ENCODE peak calls at places on chromosomes 6 and 20, in four cellular contexts. Y, T, F and V are unnamed samples.
A peak's percentile ranks its signal among the peaks of the same experiment; 100 is the strongest.

GRCh38 chr20:12306107-12306506 is 388.4 kb downstream of the BTBD3 start:
- DNase-seq in T (no peak), F (no peak), Y (no peak), V (no peak)

GRCh38 chr20:11153819-11154218 is 480.0 kb upstream of the JAG1 start:
- DNase-seq in T (no peak), F (no peak), Y (peak; percentile 66), V (peak; percentile 66)

GRCh38 chr6:134173007-134173690 is 120.7 kb upstream of the SLC2A12 start:
- DNase-seq in Y (no peak), T (no peak), F (peak; percentile 26), V (peak; percentile 11)

GRCh38 chr20:58700823-58701222 is 8.2 kb downstream of the NPEPL1 start:
- DNase-seq in T (no peak), Y (no peak), F (no peak), V (no peak)

GRCh38 chr6:71886184-71887005 is at the start of gene RIMS1:
- DNase-seq in Y (peak; percentile 3), T (no peak), F (peak; percentile 57), V (no peak)

GRCh38 chr20:38674178-38675133 is 49.8 kb upstream of the SLC32A1 start:
- DNase-seq in Y (peak; percentile 11), F (peak; percentile 73), T (no peak), V (peak; percentile 53)

GRCh38 chr20:11431613-11432012 is 486.1 kb upstream of the BTBD3 start:
- DNase-seq in T (no peak), F (peak; percentile 78), Y (peak; percentile 88), V (peak; percentile 14)

GRCh38 chr20:31861346-31862156 is 8.8 kb downstream of the DUSP15 start:
- DNase-seq in F (peak; percentile 71), T (peak; percentile 56), Y (no peak), V (peak; percentile 39)

GRCh38 chr6:47934023-47934422 is 152.2 kb downstream of the OPN5 start:
- DNase-seq in F (no peak), T (no peak), Y (no peak), V (no peak)

GRCh38 chr6:108651781-108652227 is 91.1 kb downstream of the FOXO3 start:
- DNase-seq in Y (peak; percentile 92), F (peak; percentile 89), T (no peak), V (peak; percentile 86)

GRCh38 chr6:122005661-122006060 is 393.8 kb upstream of the HSF2 start:
- DNase-seq in Y (peak; percentile 11), T (no peak), F (peak; percentile 1), V (no peak)

GRCh38 chr6:3887150-3887700 is 38.1 kb downstream of the FAM50B start:
- DNase-seq in Y (no peak), F (peak; percentile 72), T (peak; percentile 28), V (peak; percentile 63)

GRCh38 chr20:17518339-17519052 is 12.7 kb downstream of the BFSP1 start:
- DNase-seq in T (no peak), F (peak; percentile 12), Y (no peak), V (no peak)

GRCh38 chr6:169454204-169454871 is 200.7 kb upstream of the THBS2 start:
- DNase-seq in T (no peak), F (peak; percentile 94), Y (peak; percentile 69), V (peak; percentile 88)

GRCh38 chr6:1228754-1229191 is 83.1 kb upstream of the FOXQ1 start:
- DNase-seq in F (no peak), Y (no peak), T (no peak), V (no peak)

GRCh38 chr6:30154709-30155521 is 6.1 kb downstream of the TRIM10 start:
- DNase-seq in T (peak; percentile 20), F (peak; percentile 89), Y (peak; percentile 69), V (peak; percentile 77)

DNA sequence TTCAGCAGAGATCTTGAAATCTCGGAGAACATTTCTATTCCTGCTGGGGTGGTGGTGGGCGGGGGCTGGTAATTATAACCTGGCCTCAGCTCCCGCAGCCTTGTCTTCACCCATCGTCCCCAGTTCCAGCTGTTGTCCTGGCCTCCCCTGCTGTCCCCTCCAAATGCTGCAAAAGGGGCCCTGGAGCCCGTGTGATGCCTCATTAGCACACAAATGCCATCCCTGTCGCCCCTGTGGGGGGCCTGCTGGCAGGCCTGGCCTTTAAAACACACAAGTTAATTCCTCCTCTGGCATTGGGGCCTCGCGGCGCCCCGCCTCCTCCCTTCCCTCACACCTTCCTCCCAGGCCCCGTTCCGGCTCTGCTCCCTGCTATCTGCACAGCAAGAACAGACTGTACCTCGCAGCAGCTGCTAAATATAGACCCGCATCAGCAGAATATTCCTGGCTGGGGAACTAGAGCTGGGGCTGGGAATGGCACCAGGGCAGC is 85.7 kb downstream of the CDH22 start:
- DNase-seq in F (no peak), Y (no peak), T (no peak), V (no peak)
- H3K4me2 ChIP-seq in F (no peak overlapping the region), Y (no peak overlapping the region), T (no peak overlapping the region), V (no peak overlapping the region)

GRCh38 chr20:62768234-62768814 is 27.9 kb upstream of the MRGBP start:
- DNase-seq in F (no peak), Y (no peak), T (no peak), V (no peak)

GRCh38 chr20:62768815-62769287 is 27.4 kb upstream of the MRGBP start:
- DNase-seq in Y (peak; percentile 70), F (peak; percentile 40), T (peak; percentile 83), V (no peak)

GRCh38 chr20:62770916-62771315 is 25.4 kb upstream of the MRGBP start:
- DNase-seq in T (no peak), F (no peak), Y (no peak), V (no peak)

GRCh38 chr20:62770111-62770910 is 26.0 kb upstream of the MRGBP start:
- DNase-seq in Y (no peak), T (no peak), F (no peak), V (no peak)

GRCh38 chr20:62769346-62770071 is 26.8 kb upstream of the MRGBP start:
- DNase-seq in Y (no peak), T (no peak), F (no peak), V (no peak)
- H3K4me2 ChIP-seq in Y (no peak overlapping the region), T (no peak overlapping the region), F (no peak overlapping the region), V (no peak overlapping the region)

DNA sequence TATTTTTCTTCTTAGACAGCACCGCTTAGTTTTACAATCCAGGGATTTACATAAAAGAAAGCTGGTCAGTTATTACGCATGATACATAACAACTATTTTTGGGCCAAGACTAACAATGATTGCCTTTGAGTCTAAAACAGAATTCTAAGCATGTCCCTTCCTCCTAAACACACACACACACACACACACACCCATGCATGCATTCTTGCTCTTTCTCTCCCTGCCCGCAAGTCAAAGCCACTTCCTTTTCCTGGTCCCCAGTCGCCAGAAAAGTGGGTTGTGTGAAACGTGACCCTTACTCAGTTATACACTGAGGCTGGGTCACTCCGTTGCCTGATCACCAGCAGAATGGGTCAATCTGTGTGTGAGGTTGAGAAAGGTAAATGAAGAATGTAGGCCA is 31.4 kb downstream of the FYN start:
- DNase-seq in Y (peak; percentile 99), F (no peak), T (no peak), V (peak; percentile 98)
- H3K4me2 ChIP-seq in Y (peak overlapping the region; percentile 62), F (no peak overlapping the region), T (no peak overlapping the region), V (no peak overlapping the region)

DNA sequence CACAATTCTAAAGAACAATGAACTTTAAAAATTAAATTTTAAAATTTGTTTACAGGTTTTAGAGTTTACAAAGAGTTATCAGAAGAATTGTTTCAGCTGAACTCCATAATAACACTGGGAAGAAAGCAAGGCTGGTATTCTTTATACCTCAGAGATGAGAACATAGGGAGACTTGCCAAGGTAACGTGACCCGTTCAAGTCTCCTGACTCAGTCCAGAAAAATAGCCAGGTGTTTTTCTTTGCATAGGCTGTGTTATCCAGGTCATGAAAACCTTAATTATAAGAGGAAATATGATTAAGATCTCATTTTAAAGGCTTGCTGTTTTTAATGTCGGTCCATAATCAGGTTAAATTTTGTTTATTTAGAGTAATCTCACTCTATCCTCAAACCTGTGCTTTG is 8.5 kb upstream of the C6orf141 start:
- DNase-seq in F (no peak), Y (no peak), T (no peak), V (peak; percentile 49)
- H3K4me2 ChIP-seq in F (peak overlapping the region; percentile 52), Y (peak overlapping the region; percentile 63), T (peak overlapping the region; percentile 47), V (no peak overlapping the region)

DNA sequence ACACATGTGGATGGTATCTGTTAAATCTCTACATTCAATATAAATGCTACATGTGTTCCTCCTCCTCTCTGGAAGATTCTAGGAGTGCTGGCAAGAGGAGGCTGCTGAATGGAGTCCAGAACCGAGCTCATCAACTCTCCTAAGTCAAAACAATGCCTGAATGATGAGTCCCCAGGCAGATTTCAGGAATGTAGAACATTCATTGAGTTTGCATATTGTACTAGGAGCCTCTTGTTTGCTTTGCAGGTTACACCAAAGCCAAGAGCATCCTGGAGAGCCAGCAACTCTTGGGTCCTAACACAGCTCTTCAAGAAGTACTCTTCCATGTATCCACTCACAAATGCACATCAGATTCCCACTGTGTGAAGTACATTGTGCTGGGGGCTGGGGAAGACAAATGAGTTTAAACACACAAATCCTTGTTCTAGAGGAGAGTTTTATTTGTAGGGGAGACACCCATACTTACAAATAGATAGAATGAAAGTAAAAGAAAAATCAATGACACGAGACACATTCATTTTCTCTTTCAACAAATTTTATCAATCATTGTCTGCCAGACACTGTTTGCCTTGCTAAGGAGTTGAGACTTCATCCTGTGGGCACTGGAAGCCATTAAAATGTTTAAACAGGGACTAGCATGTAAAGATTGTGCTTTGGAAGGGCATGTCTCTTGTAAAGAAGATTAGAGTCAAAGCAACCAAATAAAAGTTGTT is 117.5 kb upstream of the UST start:
- DNase-seq in F (peak; percentile 78), Y (no peak), T (no peak), V (peak; percentile 11)
- H3K4me2 ChIP-seq in F (peak overlapping the region; percentile 76), Y (no peak overlapping the region), T (no peak overlapping the region), V (no peak overlapping the region)